ENCODE peak calls at places on chromosomes 16 and 17, in nine cellular contexts. One of them, this sample, is unnamed. For H3K36me3, the result is how much of the 10 kb centered on the place peaks cover.

GRCh38 chr17:73554498-73554897 is 89.7 kb downstream of the SDK2 start:
- ATAC-seq in left lung: no peak
- ATAC-seq in pancreas: no peak
- ATAC-seq in aorta: no peak
- ATAC-seq in heart right ventricle: no peak
- ATAC-seq in upper lobe of left lung: no peak
- ATAC-seq in GM23338: no peak
- ATAC-seq in heart left ventricle: no peak
- ATAC-seq in HCT116: no peak
- ATAC-seq in this sample: no peak

GRCh38 chr17:17739388-17740066 is 58.3 kb downstream of the RAI1 start:
- ATAC-seq in left lung: peak
- ATAC-seq in pancreas: peak
- ATAC-seq in aorta: peak
- ATAC-seq in heart right ventricle: peak
- ATAC-seq in upper lobe of left lung: peak
- ATAC-seq in GM23338: no peak
- ATAC-seq in heart left ventricle: peak
- ATAC-seq in HCT116: peak
- ATAC-seq in this sample: peak

GRCh38 chr17:51857052-51857593 is 301.4 kb downstream of the CA10 start:
- ATAC-seq in left lung: no peak
- ATAC-seq in pancreas: no peak
- ATAC-seq in aorta: no peak
- ATAC-seq in heart right ventricle: no peak
- ATAC-seq in upper lobe of left lung: no peak
- ATAC-seq in GM23338: peak
- ATAC-seq in heart left ventricle: no peak
- ATAC-seq in HCT116: no peak
- ATAC-seq in this sample: no peak

GRCh38 chr17:74163271-74163821 is 40.1 kb upstream of the RPL38 start:
- ATAC-seq in left lung: no peak
- ATAC-seq in pancreas: no peak
- ATAC-seq in aorta: no peak
- ATAC-seq in heart right ventricle: no peak
- ATAC-seq in upper lobe of left lung: peak
- ATAC-seq in GM23338: peak
- ATAC-seq in heart left ventricle: no peak
- ATAC-seq in HCT116: no peak
- ATAC-seq in this sample: no peak

GRCh38 chr17:69269174-69269998 is 40.8 kb upstream of the ABCA10 start:
- ATAC-seq in left lung: peak
- ATAC-seq in pancreas: no peak
- ATAC-seq in aorta: no peak
- ATAC-seq in heart right ventricle: no peak
- ATAC-seq in upper lobe of left lung: no peak
- ATAC-seq in GM23338: no peak
- ATAC-seq in heart left ventricle: no peak
- ATAC-seq in HCT116: no peak
- ATAC-seq in this sample: no peak

GRCh38 chr17:57438031-57438731 is 181.9 kb downstream of the MSI2 start:
- ATAC-seq in left lung: no peak
- ATAC-seq in pancreas: no peak
- ATAC-seq in aorta: no peak
- ATAC-seq in heart right ventricle: no peak
- ATAC-seq in upper lobe of left lung: no peak
- ATAC-seq in GM23338: no peak
- ATAC-seq in heart left ventricle: no peak
- ATAC-seq in HCT116: no peak
- ATAC-seq in this sample: no peak

GRCh38 chr17:16428098-16428882 is 12.9 kb downstream of the TRPV2 start:
- ATAC-seq in left lung: peak
- ATAC-seq in pancreas: peak
- ATAC-seq in aorta: no peak
- ATAC-seq in heart right ventricle: no peak
- ATAC-seq in upper lobe of left lung: peak
- ATAC-seq in GM23338: peak
- ATAC-seq in heart left ventricle: peak
- ATAC-seq in HCT116: peak
- ATAC-seq in this sample: peak

GRCh38 chr17:27560668-27561067 is 70.3 kb upstream of the LGALS9 start:
- ATAC-seq in left lung: peak
- ATAC-seq in pancreas: peak
- ATAC-seq in aorta: peak
- ATAC-seq in heart right ventricle: no peak
- ATAC-seq in upper lobe of left lung: peak
- ATAC-seq in GM23338: peak
- ATAC-seq in heart left ventricle: peak
- ATAC-seq in HCT116: no peak
- ATAC-seq in this sample: peak

GRCh38 chr17:79700574-79700973 is 30.2 kb upstream of the ENPP7 start:
- ATAC-seq in left lung: no peak
- ATAC-seq in pancreas: no peak
- ATAC-seq in aorta: no peak
- ATAC-seq in heart right ventricle: no peak
- ATAC-seq in upper lobe of left lung: no peak
- ATAC-seq in GM23338: no peak
- ATAC-seq in heart left ventricle: no peak
- ATAC-seq in HCT116: no peak
- ATAC-seq in this sample: no peak

GRCh38 chr16:9417898-9418297 is 326.5 kb downstream of the HAPSTR1 start:
- ATAC-seq in left lung: no peak
- ATAC-seq in pancreas: no peak
- ATAC-seq in aorta: no peak
- ATAC-seq in heart right ventricle: no peak
- ATAC-seq in upper lobe of left lung: no peak
- ATAC-seq in GM23338: no peak
- ATAC-seq in heart left ventricle: no peak
- ATAC-seq in HCT116: no peak
- ATAC-seq in this sample: no peak

GRCh38 chr16:73323880-73324279 is 276.0 kb upstream of the ZFHX3 start:
- ATAC-seq in left lung: no peak
- ATAC-seq in pancreas: no peak
- ATAC-seq in aorta: no peak
- ATAC-seq in heart right ventricle: no peak
- ATAC-seq in upper lobe of left lung: no peak
- ATAC-seq in GM23338: no peak
- ATAC-seq in heart left ventricle: no peak
- ATAC-seq in HCT116: no peak
- ATAC-seq in this sample: no peak

GRCh38 chr17:42586514-42587230 is 9.1 kb upstream of the PSMC3IP start:
- ATAC-seq in left lung: no peak
- ATAC-seq in pancreas: no peak
- ATAC-seq in aorta: no peak
- ATAC-seq in heart right ventricle: no peak
- ATAC-seq in upper lobe of left lung: no peak
- ATAC-seq in GM23338: no peak
- ATAC-seq in heart left ventricle: no peak
- ATAC-seq in HCT116: no peak
- ATAC-seq in this sample: no peak

GRCh38 chr17:3615160-3615870 is 6.1 kb upstream of the TRPV1 start:
- ATAC-seq in left lung: no peak
- ATAC-seq in pancreas: no peak
- ATAC-seq in aorta: no peak
- ATAC-seq in heart right ventricle: no peak
- ATAC-seq in upper lobe of left lung: no peak
- ATAC-seq in GM23338: no peak
- ATAC-seq in heart left ventricle: no peak
- ATAC-seq in HCT116: no peak
- ATAC-seq in this sample: no peak

GRCh38 chr17:3626831-3627565 is 9.1 kb downstream of the SHPK start:
- ATAC-seq in left lung: no peak
- ATAC-seq in pancreas: no peak
- ATAC-seq in aorta: no peak
- ATAC-seq in heart right ventricle: no peak
- ATAC-seq in upper lobe of left lung: no peak
- ATAC-seq in GM23338: no peak
- ATAC-seq in heart left ventricle: no peak
- ATAC-seq in HCT116: no peak
- ATAC-seq in this sample: no peak

GRCh38 chr17:3622977-3623594 is 13.0 kb downstream of the SHPK start:
- ATAC-seq in left lung: no peak
- ATAC-seq in pancreas: no peak
- ATAC-seq in aorta: no peak
- ATAC-seq in heart right ventricle: no peak
- ATAC-seq in upper lobe of left lung: no peak
- ATAC-seq in GM23338: no peak
- ATAC-seq in heart left ventricle: peak
- ATAC-seq in HCT116: no peak
- ATAC-seq in this sample: no peak

DNA sequence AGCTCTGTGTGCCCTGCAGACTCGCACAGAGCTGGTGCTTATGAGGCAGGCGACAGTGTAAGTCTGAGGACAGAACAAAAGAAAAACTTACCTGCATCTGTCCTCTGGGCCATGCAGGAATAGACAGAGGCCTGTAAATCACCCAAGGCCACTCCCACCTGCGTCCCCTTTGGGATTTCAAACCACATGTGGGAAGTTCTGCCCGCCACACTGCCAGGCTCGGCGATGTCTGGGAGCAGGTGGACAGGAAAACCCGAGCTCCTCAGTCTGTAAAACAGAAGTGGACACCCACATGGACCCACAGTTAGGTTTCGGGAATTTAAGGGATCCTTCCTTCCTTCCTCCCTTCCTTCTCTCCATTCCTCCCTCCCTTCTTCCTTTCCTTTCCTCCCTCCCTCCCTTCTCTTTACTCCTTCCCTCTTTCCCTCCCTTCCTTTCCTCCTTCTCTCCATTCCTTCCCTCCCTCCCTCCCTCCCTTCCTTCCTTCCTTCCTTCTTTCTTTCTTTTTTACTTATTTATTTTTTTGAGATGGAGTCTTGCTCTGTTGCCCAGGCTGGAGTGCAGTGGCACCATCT is 12.0 kb upstream of the TRPV1 start:
- ATAC-seq in left lung: no peak
- ATAC-seq in pancreas: no peak
- ATAC-seq in aorta: no peak
- ATAC-seq in heart right ventricle: no peak
- ATAC-seq in upper lobe of left lung: no peak
- ATAC-seq in GM23338: no peak
- ATAC-seq in heart left ventricle: no peak
- ATAC-seq in HCT116: no peak
- ATAC-seq in this sample: no peak
- H3K36me3 ChIP-seq in left lung: under half
- H3K36me3 ChIP-seq in pancreas: under half
- H3K36me3 ChIP-seq in aorta: under half
- H3K36me3 ChIP-seq in heart right ventricle: under half
- H3K36me3 ChIP-seq in upper lobe of left lung: under half
- H3K36me3 ChIP-seq in GM23338: under half
- H3K36me3 ChIP-seq in heart left ventricle: half or more
- H3K36me3 ChIP-seq in HCT116: half or more
- H3K36me3 ChIP-seq in this sample: under half

DNA sequence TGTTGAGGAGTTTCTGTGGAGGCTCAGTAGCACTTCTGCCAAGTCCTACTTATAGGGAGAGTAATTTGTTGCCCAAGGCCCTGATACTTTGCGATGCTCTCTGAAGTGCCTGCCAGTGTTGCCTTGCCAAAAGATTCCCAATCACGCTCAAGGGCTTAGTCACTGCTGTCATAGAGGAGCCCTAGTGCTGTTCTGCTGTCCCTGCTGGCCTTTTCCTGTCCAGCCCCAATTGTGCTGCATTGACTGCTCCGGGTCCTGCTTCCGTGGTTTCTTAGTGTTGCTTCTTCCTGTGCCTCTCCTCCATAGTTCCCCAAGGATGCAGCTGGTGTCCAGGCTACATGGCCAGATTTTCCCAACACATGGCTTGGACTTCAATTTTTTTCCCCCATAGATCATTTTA is 13.9 kb downstream of the NUP93 start:
- ATAC-seq in left lung: peak
- ATAC-seq in pancreas: peak
- ATAC-seq in aorta: peak
- ATAC-seq in heart right ventricle: peak
- ATAC-seq in upper lobe of left lung: peak
- ATAC-seq in GM23338: peak
- ATAC-seq in heart left ventricle: peak
- ATAC-seq in HCT116: no peak
- ATAC-seq in this sample: no peak
- H3K27ac ChIP-seq in left lung: peak
- H3K27ac ChIP-seq in pancreas: no peak
- H3K27ac ChIP-seq in aorta: no peak
- H3K27ac ChIP-seq in heart right ventricle: peak
- H3K27ac ChIP-seq in upper lobe of left lung: no peak
- H3K27ac ChIP-seq in GM23338: peak
- H3K27ac ChIP-seq in heart left ventricle: no peak
- H3K27ac ChIP-seq in HCT116: no peak
- H3K27ac ChIP-seq in this sample: no peak

DNA sequence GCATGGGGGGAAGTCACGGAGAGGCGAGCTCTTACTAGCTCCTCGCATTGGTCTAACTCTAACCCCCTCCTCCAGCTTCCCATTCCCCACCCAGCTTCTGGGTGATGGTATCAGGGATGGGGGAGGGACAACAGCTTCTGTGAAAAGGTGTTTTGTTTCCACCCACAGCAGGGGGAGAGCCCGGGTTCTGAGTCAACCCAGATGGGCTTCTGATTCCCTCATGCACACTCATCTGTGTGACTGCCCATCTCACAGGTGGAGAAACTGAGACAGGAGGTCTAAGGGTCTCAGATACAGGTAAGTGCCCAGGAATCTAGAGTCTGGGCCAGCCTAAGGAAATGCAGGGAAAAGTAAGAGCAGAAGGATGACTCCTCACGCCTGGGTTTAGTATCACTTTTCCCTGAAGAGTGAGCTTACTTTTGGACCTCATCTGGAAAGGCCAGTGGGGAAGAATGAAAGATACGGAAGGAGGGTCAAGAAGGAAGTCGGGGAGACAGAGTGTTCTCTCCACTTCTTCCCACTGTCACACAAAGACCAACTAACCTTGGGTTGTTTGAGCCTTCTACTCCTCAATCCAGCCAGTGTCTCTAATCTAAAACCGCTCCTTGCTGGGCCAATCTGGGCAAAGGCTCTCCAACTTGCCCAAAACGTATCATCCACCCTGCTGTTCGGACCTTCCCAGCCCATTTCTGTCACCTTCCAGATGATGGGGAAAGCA is 3.1 kb upstream of the TLCD2 start:
- ATAC-seq in left lung: no peak
- ATAC-seq in pancreas: no peak
- ATAC-seq in aorta: no peak
- ATAC-seq in heart right ventricle: no peak
- ATAC-seq in upper lobe of left lung: no peak
- ATAC-seq in GM23338: no peak
- ATAC-seq in heart left ventricle: no peak
- ATAC-seq in HCT116: no peak
- ATAC-seq in this sample: no peak
- H3K4me3 ChIP-seq in left lung: peak
- H3K4me3 ChIP-seq in pancreas: peak
- H3K4me3 ChIP-seq in aorta: no peak
- H3K4me3 ChIP-seq in heart right ventricle: peak
- H3K4me3 ChIP-seq in upper lobe of left lung: peak
- H3K4me3 ChIP-seq in GM23338: peak
- H3K4me3 ChIP-seq in heart left ventricle: peak
- H3K4me3 ChIP-seq in HCT116: no peak
- H3K4me3 ChIP-seq in this sample: peak

DNA sequence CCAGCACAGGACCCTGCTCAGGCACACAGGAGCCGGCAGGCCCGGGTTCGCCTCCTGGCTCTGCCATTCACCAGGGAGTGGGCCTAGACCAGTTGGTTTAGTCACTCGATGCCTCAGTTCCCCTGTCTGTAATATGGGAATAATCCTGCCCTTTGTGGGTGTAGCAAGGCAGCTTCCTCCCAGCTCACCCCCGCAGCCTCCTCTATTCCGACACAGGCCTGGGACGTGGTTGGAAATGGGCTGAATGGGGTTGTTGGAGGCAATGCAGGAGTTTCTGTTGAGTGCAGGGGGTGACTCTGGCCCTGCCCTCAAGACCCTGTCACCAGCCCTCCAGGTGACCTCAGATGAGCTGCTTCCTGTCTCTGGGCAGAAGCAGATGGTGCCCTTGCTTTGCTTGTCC is 19.8 kb downstream of the SLC5A10 start:
- ATAC-seq in left lung: no peak
- ATAC-seq in pancreas: no peak
- ATAC-seq in aorta: no peak
- ATAC-seq in heart right ventricle: no peak
- ATAC-seq in upper lobe of left lung: no peak
- ATAC-seq in GM23338: no peak
- ATAC-seq in heart left ventricle: no peak
- ATAC-seq in HCT116: no peak
- ATAC-seq in this sample: no peak
- H3K36me3 ChIP-seq in left lung: under half
- H3K36me3 ChIP-seq in pancreas: under half
- H3K36me3 ChIP-seq in aorta: under half
- H3K36me3 ChIP-seq in heart right ventricle: under half
- H3K36me3 ChIP-seq in upper lobe of left lung: under half
- H3K36me3 ChIP-seq in GM23338: under half
- H3K36me3 ChIP-seq in heart left ventricle: under half
- H3K36me3 ChIP-seq in HCT116: under half
- H3K36me3 ChIP-seq in this sample: under half

This sample was measured in gastroesophageal sphincter.